ENCODE peak calls at places on chromosomes 6 and 20, in seven cellular contexts. One of them, this sample, is unnamed.

GRCh38 chr20:31603822-31604566 is 1.1 kb upstream of the ID1 start:
- DNase-seq in HAP-1: peak; percentile 100
- DNase-seq in endothelial cell: peak; percentile 98
- DNase-seq in MM.1S: peak; percentile 84
- DNase-seq in osteocyte: peak; percentile 90
- DNase-seq in mucosa of gallbladder: peak; percentile 95
- DNase-seq in G401: peak; percentile 89
- DNase-seq in this sample: peak; percentile 82

GRCh38 chr6:16238658-16239089 is 287 bp downstream of the GMPR start:
- DNase-seq in MM.1S: no peak
- DNase-seq in HAP-1: no peak
- DNase-seq in mucosa of gallbladder: no peak
- DNase-seq in endothelial cell: no peak
- DNase-seq in G401: no peak
- DNase-seq in osteocyte: no peak
- DNase-seq in this sample: no peak

GRCh38 chr6:97850458-97851218 is 567.6 kb upstream of the MMS22L start:
- DNase-seq in osteocyte: no peak
- DNase-seq in mucosa of gallbladder: no peak
- DNase-seq in MM.1S: no peak
- DNase-seq in G401: no peak
- DNase-seq in endothelial cell: no peak
- DNase-seq in HAP-1: peak; percentile 67
- DNase-seq in this sample: no peak

GRCh38 chr6:116386581-116387299 is 16.0 kb downstream of the DSE start:
- DNase-seq in mucosa of gallbladder: no peak
- DNase-seq in MM.1S: no peak
- DNase-seq in osteocyte: no peak
- DNase-seq in endothelial cell: no peak
- DNase-seq in G401: no peak
- DNase-seq in HAP-1: no peak
- DNase-seq in this sample: no peak

GRCh38 chr20:58179432-58180099 is 48.9 kb downstream of the ANKRD60 start:
- DNase-seq in osteocyte: peak; percentile 89
- DNase-seq in MM.1S: peak; percentile 49
- DNase-seq in HAP-1: peak; percentile 78
- DNase-seq in G401: no peak
- DNase-seq in mucosa of gallbladder: peak; percentile 49
- DNase-seq in endothelial cell: peak; percentile 89
- DNase-seq in this sample: peak; percentile 81

GRCh38 chr20:40860487-40860902 is 168.1 kb upstream of the TOP1 start:
- DNase-seq in endothelial cell: no peak
- DNase-seq in HAP-1: no peak
- DNase-seq in MM.1S: no peak
- DNase-seq in osteocyte: no peak
- DNase-seq in G401: no peak
- DNase-seq in mucosa of gallbladder: no peak
- DNase-seq in this sample: no peak

GRCh38 chr6:1387632-1388031 is 1.7 kb upstream of the FOXF2 start:
- DNase-seq in endothelial cell: no peak
- DNase-seq in MM.1S: no peak
- DNase-seq in HAP-1: no peak
- DNase-seq in G401: no peak
- DNase-seq in mucosa of gallbladder: no peak
- DNase-seq in osteocyte: no peak
- DNase-seq in this sample: no peak

GRCh38 chr6:137240168-137240567 is 21.0 kb upstream of the IFNGR1 start:
- DNase-seq in osteocyte: no peak
- DNase-seq in HAP-1: no peak
- DNase-seq in G401: no peak
- DNase-seq in mucosa of gallbladder: peak; percentile 53
- DNase-seq in endothelial cell: no peak
- DNase-seq in MM.1S: peak; percentile 50
- DNase-seq in this sample: no peak

GRCh38 chr20:38034108-38034649 is 633 bp downstream of the RPRD1B start:
- DNase-seq in mucosa of gallbladder: no peak
- DNase-seq in G401: peak; percentile 9
- DNase-seq in osteocyte: no peak
- DNase-seq in HAP-1: no peak
- DNase-seq in MM.1S: no peak
- DNase-seq in endothelial cell: no peak
- DNase-seq in this sample: no peak

GRCh38 chr6:54655162-54655561 is 191.4 kb upstream of the FAM83B start:
- DNase-seq in endothelial cell: no peak
- DNase-seq in HAP-1: no peak
- DNase-seq in MM.1S: no peak
- DNase-seq in mucosa of gallbladder: no peak
- DNase-seq in osteocyte: no peak
- DNase-seq in G401: no peak
- DNase-seq in this sample: no peak

GRCh38 chr6:135331002-135331401 is 149.9 kb downstream of the MYB start:
- DNase-seq in mucosa of gallbladder: no peak
- DNase-seq in MM.1S: no peak
- DNase-seq in HAP-1: no peak
- DNase-seq in G401: no peak
- DNase-seq in endothelial cell: no peak
- DNase-seq in osteocyte: no peak
- DNase-seq in this sample: no peak

GRCh38 chr20:32983459-32984112 is 20.6 kb downstream of the SUN5 start:
- DNase-seq in mucosa of gallbladder: no peak
- DNase-seq in G401: no peak
- DNase-seq in HAP-1: no peak
- DNase-seq in osteocyte: no peak
- DNase-seq in MM.1S: no peak
- DNase-seq in endothelial cell: no peak
- DNase-seq in this sample: no peak

GRCh38 chr20:34052414-34052813 is 58.7 kb downstream of the RALY start:
- DNase-seq in osteocyte: no peak
- DNase-seq in HAP-1: no peak
- DNase-seq in mucosa of gallbladder: no peak
- DNase-seq in endothelial cell: no peak
- DNase-seq in G401: no peak
- DNase-seq in MM.1S: no peak
- DNase-seq in this sample: no peak

GRCh38 chr6:40672118-40672517 is 85.0 kb upstream of the LRFN2 start:
- DNase-seq in MM.1S: no peak
- DNase-seq in mucosa of gallbladder: no peak
- DNase-seq in osteocyte: no peak
- DNase-seq in endothelial cell: no peak
- DNase-seq in G401: no peak
- DNase-seq in HAP-1: no peak
- DNase-seq in this sample: no peak

GRCh38 chr20:278607-279571 is 11.7 kb downstream of the C20orf96 start:
- DNase-seq in HAP-1: no peak
- DNase-seq in endothelial cell: peak; percentile 52
- DNase-seq in G401: no peak
- DNase-seq in MM.1S: no peak
- DNase-seq in osteocyte: peak; percentile 81
- DNase-seq in mucosa of gallbladder: no peak
- DNase-seq in this sample: no peak

GRCh38 chr20:21031666-21032065 is 74.5 kb downstream of the LINC00237 start:
- DNase-seq in mucosa of gallbladder: no peak
- DNase-seq in endothelial cell: no peak
- DNase-seq in HAP-1: no peak
- DNase-seq in osteocyte: no peak
- DNase-seq in MM.1S: no peak
- DNase-seq in G401: no peak
- DNase-seq in this sample: no peak

GRCh38 chr6:3318226-3318625 is 59.5 kb downstream of the PSMG4 start:
- DNase-seq in mucosa of gallbladder: no peak
- DNase-seq in G401: no peak
- DNase-seq in MM.1S: no peak
- DNase-seq in osteocyte: no peak
- DNase-seq in HAP-1: no peak
- DNase-seq in endothelial cell: no peak
- DNase-seq in this sample: peak; percentile 32

GRCh38 chr6:110710115-110710514 is 105.2 kb downstream of the CDK19 start:
- DNase-seq in osteocyte: no peak
- DNase-seq in G401: no peak
- DNase-seq in mucosa of gallbladder: no peak
- DNase-seq in endothelial cell: no peak
- DNase-seq in HAP-1: no peak
- DNase-seq in MM.1S: no peak
- DNase-seq in this sample: no peak

GRCh38 chr20:63552481-63553249 is 1.3 kb upstream of the FNDC11 start:
- DNase-seq in endothelial cell: no peak
- DNase-seq in G401: no peak
- DNase-seq in HAP-1: peak; percentile 42
- DNase-seq in osteocyte: no peak
- DNase-seq in MM.1S: no peak
- DNase-seq in mucosa of gallbladder: no peak
- DNase-seq in this sample: peak; percentile 64

GRCh38 chr20:2379511-2380229 is 1.0 kb upstream of the TGM6 start:
- DNase-seq in G401: no peak
- DNase-seq in MM.1S: peak; percentile 88
- DNase-seq in HAP-1: no peak
- DNase-seq in osteocyte: no peak
- DNase-seq in mucosa of gallbladder: no peak
- DNase-seq in endothelial cell: no peak
- DNase-seq in this sample: no peak